ENCODE peak calls at places on chromosomes 13 and 19, in six cellular contexts. E, W, O, C, U and Q are unnamed samples.

GRCh38 chr13:46640843-46641242 is 87.9 kb downstream of the LRCH1 start:
- DNase-seq in E (peak; percentile 78), W (no peak), O (no peak), C (peak; percentile 51), U (no peak), Q (no peak)

GRCh38 chr19:8320564-8321066 is 560 bp downstream of the NDUFA7 start:
- DNase-seq in E (no peak), W (no peak), O (peak; percentile 60), C (peak; percentile 49), U (peak; percentile 15), Q (no peak)

GRCh38 chr19:2171349-2172145 is 7.8 kb downstream of the DOT1L start:
- DNase-seq in E (no peak), W (no peak), O (no peak), C (no peak), U (peak; percentile 71), Q (no peak)

GRCh38 chr19:4365341-4365740 is 22.0 kb downstream of the MPND start:
- DNase-seq in E (no peak), W (no peak), O (peak; percentile 54), C (peak; percentile 55), U (no peak), Q (no peak)

GRCh38 chr13:95432141-95432540 is 120.4 kb upstream of the CLDN10 start:
- DNase-seq in E (no peak), W (no peak), O (no peak), C (no peak), U (no peak), Q (no peak)

GRCh38 chr19:1027020-1027952 is 878 bp downstream of the CNN2 start:
- DNase-seq in E (peak; percentile 31), W (no peak), O (no peak), C (no peak), U (no peak), Q (no peak)

GRCh38 chr19:51514866-51515481 is 13.4 kb upstream of the SIGLEC12 start:
- DNase-seq in E (peak; percentile 39), W (no peak), O (no peak), C (no peak), U (peak; percentile 51), Q (no peak)

GRCh38 chr19:51181377-51181912 is 39.3 kb downstream of the SIGLEC7 start:
- DNase-seq in E (no peak), W (no peak), O (no peak), C (peak; percentile 26), U (no peak), Q (no peak)

GRCh38 chr19:4297901-4298771 is 4.1 kb downstream of the TMIGD2 start:
- DNase-seq in E (no peak), W (no peak), O (no peak), C (no peak), U (no peak), Q (no peak)

GRCh38 chr13:29713841-29714240 is 118.4 kb upstream of the SLC7A1 start:
- DNase-seq in E (peak; percentile 12), W (no peak), O (no peak), C (no peak), U (no peak), Q (no peak)

GRCh38 chr13:23639672-23640275 is 69.6 kb downstream of the TNFRSF19 start:
- DNase-seq in E (peak; percentile 36), W (no peak), O (no peak), C (no peak), U (no peak), Q (no peak)

GRCh38 chr13:41289463-41289881 is 21.6 kb upstream of the NAA16 start:
- DNase-seq in E (no peak), W (no peak), O (no peak), C (no peak), U (no peak), Q (no peak)

GRCh38 chr13:104953588-104953987 is 1581.9 kb downstream of the EFNB2 start:
- DNase-seq in E (no peak), W (no peak), O (no peak), C (no peak), U (no peak), Q (no peak)

GRCh38 chr19:5595129-5595528 is 27.4 kb upstream of the TINCR start:
- DNase-seq in E (no peak), W (no peak), O (no peak), C (peak; percentile 43), U (no peak), Q (no peak)

GRCh38 chr13:112510002-112510780 is 77.8 kb downstream of the TUBGCP3 start:
- DNase-seq in E (peak; percentile 14), W (no peak), O (no peak), C (no peak), U (peak; percentile 83), Q (no peak)

GRCh38 chr13:43742911-43743310 is 43.9 kb downstream of the ENOX1 start:
- DNase-seq in E (no peak), W (no peak), O (no peak), C (no peak), U (no peak), Q (no peak)

DNA sequence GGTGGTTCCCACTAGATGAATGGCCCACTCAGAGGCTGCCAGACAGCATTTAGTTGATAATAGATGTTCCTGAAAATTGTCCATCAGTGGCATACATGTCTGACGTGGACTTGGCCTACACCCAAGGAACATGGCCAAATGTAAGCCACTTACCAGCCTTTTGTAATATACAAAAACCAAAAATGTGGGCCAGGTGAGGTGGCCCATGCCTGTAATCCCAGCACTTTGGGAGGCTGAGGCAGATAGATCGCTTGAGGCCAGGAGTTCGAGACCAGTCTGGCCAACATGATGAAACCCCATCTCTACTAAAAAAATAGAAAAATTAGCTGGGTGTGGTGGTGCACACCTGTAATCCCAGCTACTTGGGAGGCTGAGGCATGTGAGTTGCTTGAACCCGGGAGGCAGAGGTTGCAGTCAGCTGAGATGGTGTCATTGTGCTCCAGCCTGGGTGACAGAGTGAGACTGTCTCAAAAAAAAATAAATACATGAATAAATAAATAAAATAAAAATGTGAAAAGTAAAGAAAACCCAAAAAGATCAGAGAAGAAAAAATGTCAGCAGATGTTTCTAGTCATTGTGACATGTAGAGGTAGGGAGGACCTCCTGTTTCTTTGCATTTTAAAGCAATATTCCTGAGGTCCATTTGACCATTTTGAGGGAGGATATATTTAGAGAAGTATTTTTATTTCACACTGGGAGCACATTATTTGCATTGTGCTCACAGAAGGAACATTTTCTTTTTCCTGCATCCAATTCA is 7.1 kb upstream of the WTIP start:
- DNase-seq in E (no peak), W (no peak), O (no peak), C (no peak), U (no peak), Q (no peak)
- H3K27ac ChIP-seq in E (no peak overlapping the region), W (peak overlapping the region; percentile 82), O (no peak overlapping the region), C (peak overlapping the region; percentile 79), U (no peak overlapping the region), Q (no peak overlapping the region)

GRCh38 chr19:16016226-16017137 is 59.8 kb upstream of the TPM4 start:
- DNase-seq in E (no peak), W (no peak), O (no peak), C (no peak), U (no peak), Q (peak; percentile 54)

GRCh38 chr19:16018106-16018755 is 58.1 kb upstream of the TPM4 start:
- DNase-seq in E (no peak), W (no peak), O (no peak), C (no peak), U (no peak), Q (peak; percentile 60)

GRCh38 chr19:16019691-16020448 is 56.4 kb upstream of the TPM4 start:
- DNase-seq in E (no peak), W (no peak), O (no peak), C (no peak), U (no peak), Q (peak; percentile 48)

GRCh38 chr19:16017138-16017490 is 59.2 kb upstream of the TPM4 start:
- DNase-seq in E (no peak), W (no peak), O (no peak), C (no peak), U (no peak), Q (peak; percentile 37)

GRCh38 chr19:16018801-16019551 is 57.3 kb upstream of the TPM4 start:
- DNase-seq in E (no peak), W (no peak), O (no peak), C (no peak), U (no peak), Q (peak; percentile 53)
- H3K9me3 ChIP-seq in E (no peaks in the 10 kb centered on the region), W (no peaks in the 10 kb centered on the region), O (no peaks in the 10 kb centered on the region), C (no peaks in the 10 kb centered on the region), U (no peaks in the 10 kb centered on the region), Q (no peaks in the 10 kb centered on the region)

GRCh38 chr13:45121421-45121820 is 1.1 kb downstream of the GTF2F2 start:
- DNase-seq in E (peak; percentile 43), W (no peak), O (no peak), C (no peak), U (peak; percentile 15), Q (no peak)
- H3K27ac ChIP-seq in E (peak overlapping the region; percentile 87), W (peak overlapping the region; percentile 83), O (no peak overlapping the region), C (no peak overlapping the region), U (peak overlapping the region; percentile 97), Q (no peak overlapping the region)

GRCh38 chr19:22976248-22976647 is 26.7 kb downstream of the ZNF728 start:
- DNase-seq in E (no peak), W (no peak), O (no peak), C (no peak), U (no peak), Q (no peak)
- H3K9me3 ChIP-seq in E (peaks cover 36% of the 10 kb centered on the region), W (peaks cover 96% of the 10 kb centered on the region), O (no peaks in the 10 kb centered on the region), C (peaks cover 12% of the 10 kb centered on the region), U (no peaks in the 10 kb centered on the region), Q (peaks cover 66% of the 10 kb centered on the region)

GRCh38 chr19:18501832-18502231 is 20.0 kb downstream of the ELL start:
- DNase-seq in E (no peak), W (peak; percentile 70), O (peak; percentile 49), C (peak; percentile 84), U (no peak), Q (no peak)
- H3K27ac ChIP-seq in E (no peak overlapping the region), W (peak overlapping the region; percentile 77), O (peak overlapping the region; percentile 40), C (no peak overlapping the region), U (no peak overlapping the region), Q (peak overlapping the region; percentile 60)

DNA sequence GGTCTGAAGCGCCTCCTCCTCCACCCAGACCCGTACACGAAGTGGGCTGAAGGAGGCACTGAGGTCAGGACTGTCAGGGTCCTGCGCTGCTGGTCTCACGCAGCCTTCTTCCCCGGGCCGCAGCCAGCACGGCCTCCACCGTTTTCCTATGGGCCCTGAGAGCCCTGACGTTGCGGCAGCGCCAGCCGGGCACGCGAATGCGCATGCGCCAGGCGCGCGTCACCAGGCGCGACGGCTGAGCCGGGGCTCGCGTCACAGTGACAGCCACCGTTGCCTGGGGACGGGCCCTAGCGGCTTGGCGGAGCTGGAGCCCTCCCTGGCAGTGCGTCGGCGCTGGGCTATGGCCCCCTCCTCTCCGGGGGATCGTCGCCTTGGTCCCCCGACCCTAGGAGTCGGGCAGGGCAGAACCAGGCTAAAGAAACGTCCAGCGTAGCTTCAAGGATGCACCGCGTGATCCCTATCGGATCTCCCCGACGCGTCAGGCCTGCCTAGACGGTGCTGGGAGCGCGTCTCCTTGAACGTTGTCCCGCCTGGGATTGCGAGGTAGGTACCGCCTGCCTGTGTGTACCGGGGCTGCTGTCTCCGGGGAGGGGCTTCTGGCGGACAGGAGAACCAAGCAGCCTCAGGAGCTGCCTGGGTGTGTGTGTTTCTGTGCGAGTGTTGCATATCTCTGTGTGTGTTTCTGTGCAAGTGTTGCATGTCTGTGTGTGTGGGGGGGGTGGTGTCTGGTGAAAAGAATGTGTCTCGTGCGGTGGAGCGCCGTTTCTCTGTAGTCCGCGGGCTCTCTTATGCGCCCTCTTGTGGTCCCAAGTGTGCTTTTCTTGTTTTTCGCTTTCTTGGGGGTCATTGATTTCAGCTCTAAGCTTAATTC is 43.2 kb downstream of the ZNF571 start:
- DNase-seq in E (peak; percentile 67), W (no peak), O (peak; percentile 64), C (no peak), U (no peak), Q (no peak)
- H3K9me3 ChIP-seq in E (peaks cover 55% of the 10 kb centered on the region), W (no peaks in the 10 kb centered on the region), O (no peaks in the 10 kb centered on the region), C (peaks cover 45% of the 10 kb centered on the region), U (peaks cover 3% of the 10 kb centered on the region), Q (peaks cover 88% of the 10 kb centered on the region)